ENCODE peak calls at places on chromosomes 2 and 18, in five cellular contexts. X is tibial nerve, P is IMR-90, N is lower leg skin, R is suprapubic skin. T is an unnamed sample.

GRCh38 chr2:165794520-165794882 is 454 bp upstream of the GALNT3 start:
- DNase-seq in R (no peak), P (peak; percentile 45), X (peak; percentile 14), N (peak; percentile 29), T (no peak)

GRCh38 chr2:230043461-230043860 is 25.3 kb downstream of the SLC16A14 start:
- DNase-seq in X (no peak), N (no peak), R (no peak), P (no peak), T (no peak)

GRCh38 chr2:39494784-39495251 is 57.7 kb upstream of the MAP4K3 start:
- DNase-seq in R (no peak), N (no peak), P (peak; percentile 98), X (no peak), T (peak; percentile 63)

GRCh38 chr2:232061265-232061664 is 99.8 kb downstream of the DIS3L2 start:
- DNase-seq in N (no peak), X (no peak), R (no peak), P (no peak), T (no peak)

GRCh38 chr2:96529376-96530143 is 7.0 kb upstream of the ARID5A start:
- DNase-seq in P (no peak), N (no peak), R (no peak), X (no peak), T (no peak)

GRCh38 chr2:120863661-120864320 is 128.1 kb downstream of the GLI2 start:
- DNase-seq in N (peak; percentile 56), P (peak; percentile 67), X (peak; percentile 30), R (peak; percentile 71), T (peak; percentile 56)

GRCh38 chr2:218405365-218406208 is 5.9 kb downstream of the CTDSP1 start:
- DNase-seq in P (no peak), X (peak; percentile 39), R (peak; percentile 75), N (peak; percentile 68), T (no peak)

GRCh38 chr2:133312335-133312734 is 255.9 kb downstream of the NCKAP5 start:
- DNase-seq in R (no peak), P (no peak), N (no peak), X (no peak), T (no peak)

GRCh38 chr2:187008111-187008510 is 159.1 kb upstream of the ZSWIM2 start:
- DNase-seq in N (no peak), P (peak; percentile 43), R (no peak), X (no peak), T (no peak)

GRCh38 chr2:95208101-95208500 is 780 bp downstream of the ZNF892 start:
- DNase-seq in P (peak; percentile 13), N (no peak), X (no peak), R (no peak), T (no peak)

GRCh38 chr18:25351280-25351772 is 640 bp downstream of the ZNF521 start:
- DNase-seq in P (peak; percentile 1), N (no peak), R (no peak), X (no peak), T (no peak)

GRCh38 chr2:127841466-127842178 is 16.3 kb downstream of the POLR2D start:
- DNase-seq in N (no peak), P (no peak), X (no peak), R (no peak), T (no peak)

GRCh38 chr2:113877651-113878594 is 12.0 kb upstream of the ACTR3 start:
- DNase-seq in R (no peak), X (no peak), N (no peak), P (peak; percentile 61), T (no peak)

GRCh38 chr18:12262748-12263147 is 8.6 kb downstream of the CIDEA start:
- DNase-seq in R (no peak), N (no peak), P (no peak), X (no peak), T (no peak)

GRCh38 chr2:37851828-37852584 is 73.1 kb upstream of the RMDN2 start:
- DNase-seq in R (no peak), X (no peak), N (no peak), P (no peak), T (no peak)

GRCh38 chr2:203585541-203585940 is 50.4 kb upstream of the RAPH1 start:
- DNase-seq in X (no peak), N (no peak), R (no peak), P (no peak), T (no peak)

GRCh38 chr2:65128297-65129190 is 1.4 kb downstream of the RAB1A start:
- DNase-seq in X (peak; percentile 80), R (no peak), N (peak; percentile 63), P (peak; percentile 45), T (no peak)

GRCh38 chr2:204504594-204504993 is 40.7 kb upstream of the PARD3B start:
- DNase-seq in X (no peak), N (no peak), P (no peak), R (no peak), T (no peak)

GRCh38 chr2:14654733-14655346 is 22.3 kb downstream of the LRATD1 start:
- DNase-seq in R (no peak), N (no peak), P (no peak), X (no peak), T (no peak)

GRCh38 chr18:56161604-56162003 is 476.8 kb downstream of the TXNL1 start:
- DNase-seq in R (no peak), N (no peak), P (no peak), X (no peak), T (no peak)

GRCh38 chr2:150475479-150476212 is 11.8 kb downstream of the RND3 start:
- DNase-seq in P (peak; percentile 23), R (no peak), X (no peak), N (no peak), T (no peak)

GRCh38 chr2:150477347-150477746 is 10.1 kb downstream of the RND3 start:
- DNase-seq in R (no peak), X (no peak), N (no peak), P (peak; percentile 50), T (no peak)

GRCh38 chr2:150476213-150476740 is 11.2 kb downstream of the RND3 start:
- DNase-seq in X (no peak), P (peak; percentile 36), N (no peak), R (no peak), T (no peak)

GRCh38 chr2:150478206-150478974 is 9.1 kb downstream of the RND3 start:
- DNase-seq in P (peak; percentile 31), N (no peak), R (no peak), X (no peak), T (no peak)

GRCh38 chr2:150476809-150477302 is 10.6 kb downstream of the RND3 start:
- DNase-seq in N (no peak), R (no peak), P (peak; percentile 28), X (no peak), T (no peak)
- TF ChIP-seq POLR2A in N (no peak), R (no peak), P (no peak), X (no peak), T (no peak)

GRCh38 chr2:110678457-110679336 is 834 bp upstream of the BUB1 start:
- DNase-seq in X (peak; percentile 8), N (no peak), R (peak; percentile 63), P (peak; percentile 17), T (peak; percentile 11)

GRCh38 chr2:110677530-110678456 is at the start of gene BUB1:
- DNase-seq in P (peak; percentile 95), R (peak; percentile 98), X (peak; percentile 94), N (peak; percentile 96), T (peak; percentile 87)

GRCh38 chr2:110679865-110680264 is 2.0 kb upstream of the BUB1 start:
- DNase-seq in R (no peak), P (no peak), N (no peak), X (no peak), T (no peak)

GRCh38 chr2:110677080-110677479 is 783 bp downstream of the BUB1 start:
- DNase-seq in P (no peak), R (no peak), X (no peak), N (no peak), T (no peak)

DNA sequence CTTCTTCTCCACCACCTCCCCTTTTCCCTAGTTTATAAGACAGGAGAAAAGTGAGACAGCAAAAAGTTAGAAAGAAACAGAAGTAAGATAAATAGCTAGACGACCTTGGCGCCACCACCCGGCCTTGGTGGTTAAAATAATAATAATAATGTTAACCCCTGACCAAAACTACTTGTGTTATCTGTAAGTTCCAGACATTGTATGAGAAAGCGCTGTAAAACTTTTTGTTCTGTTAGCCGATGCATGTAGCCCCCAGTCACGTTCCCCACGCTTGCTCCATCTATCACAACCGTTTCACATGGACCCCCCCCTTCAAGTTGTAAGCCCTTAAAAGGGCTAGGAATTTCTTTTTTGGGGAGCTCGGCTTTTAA is 1.5 kb upstream of the BUB1 start:
- DNase-seq in X (peak; percentile 29), R (no peak), N (no peak), P (no peak), T (no peak)
- TF ChIP-seq POLR2A in X (no peak), R (no peak), N (no peak), P (no peak), T (no peak)

DNA sequence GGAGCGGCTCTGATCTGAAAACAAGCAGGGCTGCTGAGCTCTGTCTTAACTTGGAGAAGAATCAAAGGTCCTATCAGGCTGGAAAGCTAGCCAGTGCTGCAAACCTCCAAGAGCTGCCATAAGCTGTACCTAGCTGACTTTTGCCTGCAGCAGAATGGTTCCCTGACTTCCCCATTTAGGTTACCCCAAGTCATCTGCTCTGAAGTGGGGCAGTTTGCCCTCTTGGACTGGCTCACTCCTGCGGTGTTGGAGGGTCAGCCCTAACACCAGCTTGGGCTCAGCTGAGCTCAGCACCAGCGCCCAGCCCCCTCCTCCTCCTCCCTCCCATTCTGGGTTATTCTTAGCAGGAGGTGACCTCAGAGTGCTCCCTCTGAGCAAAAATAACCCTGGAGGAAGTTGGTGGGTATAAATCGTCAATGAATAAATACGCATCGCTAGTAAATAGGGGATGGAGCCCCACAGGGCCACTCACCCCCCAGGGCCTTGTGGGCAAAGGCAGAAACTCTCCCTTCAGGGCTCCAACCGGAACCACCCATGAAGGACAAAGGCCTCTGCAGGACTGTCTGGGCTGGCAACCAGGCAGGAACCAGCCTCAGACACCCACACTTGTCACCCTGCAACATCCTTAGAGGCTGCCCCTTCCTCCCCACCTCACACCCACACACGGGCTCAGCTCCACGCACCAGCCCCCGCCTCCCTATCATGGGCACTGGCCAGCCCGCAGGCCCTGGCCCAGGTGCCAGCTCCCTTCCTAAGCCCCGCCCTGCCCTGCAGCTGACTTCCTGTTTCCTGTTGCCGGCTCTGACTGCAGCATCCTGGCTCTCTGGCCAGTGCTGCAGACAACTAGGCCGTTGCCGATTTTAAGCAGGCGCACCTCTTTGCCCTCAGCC is 46.9 kb downstream of the DNMT3A start:
- DNase-seq in R (peak; percentile 83), N (peak; percentile 65), P (peak; percentile 24), X (peak; percentile 59), T (peak; percentile 55)
- TF ChIP-seq POLR2A in R (no peak), N (no peak), P (no peak), X (peak; percentile 26), T (no peak)

DNA sequence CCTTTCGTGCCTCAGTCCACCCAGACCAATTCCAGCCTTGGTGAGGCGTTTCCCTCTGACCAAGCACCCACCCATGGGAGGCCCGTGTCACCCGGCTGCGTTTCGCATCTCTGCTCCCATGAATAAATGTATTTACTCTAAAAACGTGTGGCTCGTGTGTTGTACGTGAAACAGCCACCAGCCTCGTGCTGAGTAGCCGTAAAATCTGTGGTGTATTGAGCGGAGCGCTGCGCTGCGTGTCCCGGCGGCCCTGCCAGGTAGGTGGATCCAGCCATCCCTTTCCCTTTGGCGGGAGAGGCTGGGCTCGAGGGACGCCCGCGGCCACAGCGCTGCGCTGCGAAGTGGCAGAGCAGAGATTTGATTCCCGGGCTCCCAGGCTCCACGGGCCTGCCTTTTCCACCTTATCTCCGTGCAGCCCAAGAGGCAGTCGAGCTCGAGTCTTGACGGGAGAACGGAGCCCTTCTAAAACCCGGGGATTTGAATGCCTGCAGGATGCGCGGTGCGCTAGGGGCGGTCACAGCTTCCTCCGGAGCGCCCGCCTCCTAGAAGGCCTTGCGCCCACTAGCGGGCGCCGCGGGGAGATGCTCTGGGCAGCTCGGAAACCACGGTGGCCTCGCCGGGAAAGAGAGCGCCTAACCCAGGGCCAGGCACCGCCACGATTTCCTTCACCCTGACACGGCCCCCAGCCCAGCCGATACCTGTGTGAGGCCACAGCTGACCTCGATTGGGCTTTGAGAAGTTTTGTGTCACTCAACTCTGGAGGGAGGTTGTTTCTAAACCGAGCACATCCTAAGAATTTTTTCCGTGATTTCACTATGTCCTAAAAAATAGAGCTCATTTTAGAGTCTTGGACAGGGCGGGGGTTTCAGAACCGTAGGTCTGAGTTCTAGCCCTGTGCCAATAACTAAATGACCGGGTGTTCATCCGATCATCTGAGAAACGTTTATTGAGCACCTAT is 3.9 kb upstream of the PSMD1 start:
- DNase-seq in R (peak; percentile 84), X (peak; percentile 66), N (peak; percentile 51), P (peak; percentile 77), T (peak; percentile 74)
- TF ChIP-seq POLR2A in R (no peak), X (no peak), N (no peak), P (no peak), T (peak; percentile 35)

T was measured in H54.